ENCODE peak calls at places on chromosomes 1 and 21, in ten cellular contexts. One of them, this sample, is unnamed.

GRCh38 chr1:39572379-39573096 is 4.1 kb downstream of the PABPC4 start:
- DNase-seq in retina: no peak
- DNase-seq in NCI-H1436 treated with DMSO at 0.1 percent for 48 hours: no peak
- DNase-seq in stimulated activated CD8-positive, alpha-beta memory T cell treated with anti-CD3 and anti-CD28 coated beads, Interleukin-15, amount 100 ng/mL, for 1 hour: no peak
- DNase-seq in sigmoid colon: no peak
- DNase-seq in stimulated activated CD4-positive, alpha-beta T cell treated with anti-CD3 and anti-CD28 coated beads, Interleukin-4, amount 100 ng/mL, for 4 hours: no peak
- DNase-seq in AG04450: no peak
- DNase-seq in neuronal stem cell: no peak
- DNase-seq in neural progenitor cell: no peak
- DNase-seq in SJSA1: no peak
- DNase-seq in this sample: no peak

GRCh38 chr1:46086581-46086980 is 45.8 kb downstream of the PIK3R3 start:
- DNase-seq in AG04450: no peak
- DNase-seq in stimulated activated CD4-positive, alpha-beta T cell treated with anti-CD3 and anti-CD28 coated beads, Interleukin-4, amount 100 ng/mL, for 4 hours: no peak
- DNase-seq in stimulated activated CD8-positive, alpha-beta memory T cell treated with anti-CD3 and anti-CD28 coated beads, Interleukin-15, amount 100 ng/mL, for 1 hour: no peak
- DNase-seq in NCI-H1436 treated with DMSO at 0.1 percent for 48 hours: no peak
- DNase-seq in retina: no peak
- DNase-seq in SJSA1: no peak
- DNase-seq in sigmoid colon: no peak
- DNase-seq in neuronal stem cell: no peak
- DNase-seq in neural progenitor cell: no peak
- DNase-seq in this sample: no peak

GRCh38 chr1:225655509-225656258 is 2.8 kb upstream of the ENAH start:
- DNase-seq in neuronal stem cell: no peak
- DNase-seq in neural progenitor cell: peak
- DNase-seq in stimulated activated CD4-positive, alpha-beta T cell treated with anti-CD3 and anti-CD28 coated beads, Interleukin-4, amount 100 ng/mL, for 4 hours: no peak
- DNase-seq in retina: no peak
- DNase-seq in SJSA1: peak
- DNase-seq in sigmoid colon: peak
- DNase-seq in NCI-H1436 treated with DMSO at 0.1 percent for 48 hours: no peak
- DNase-seq in stimulated activated CD8-positive, alpha-beta memory T cell treated with anti-CD3 and anti-CD28 coated beads, Interleukin-15, amount 100 ng/mL, for 1 hour: no peak
- DNase-seq in AG04450: peak
- DNase-seq in this sample: no peak

GRCh38 chr1:243421784-243422183 is 165.9 kb downstream of the SDCCAG8 start:
- DNase-seq in sigmoid colon: no peak
- DNase-seq in stimulated activated CD8-positive, alpha-beta memory T cell treated with anti-CD3 and anti-CD28 coated beads, Interleukin-15, amount 100 ng/mL, for 1 hour: no peak
- DNase-seq in SJSA1: peak
- DNase-seq in neural progenitor cell: peak
- DNase-seq in AG04450: peak
- DNase-seq in stimulated activated CD4-positive, alpha-beta T cell treated with anti-CD3 and anti-CD28 coated beads, Interleukin-4, amount 100 ng/mL, for 4 hours: peak
- DNase-seq in neuronal stem cell: no peak
- DNase-seq in retina: peak
- DNase-seq in NCI-H1436 treated with DMSO at 0.1 percent for 48 hours: peak
- DNase-seq in this sample: no peak

GRCh38 chr1:230868736-230869385 is 540 bp upstream of the C1orf198 start:
- DNase-seq in AG04450: no peak
- DNase-seq in NCI-H1436 treated with DMSO at 0.1 percent for 48 hours: no peak
- DNase-seq in neuronal stem cell: peak
- DNase-seq in retina: peak
- DNase-seq in neural progenitor cell: peak
- DNase-seq in SJSA1: peak
- DNase-seq in stimulated activated CD4-positive, alpha-beta T cell treated with anti-CD3 and anti-CD28 coated beads, Interleukin-4, amount 100 ng/mL, for 4 hours: no peak
- DNase-seq in stimulated activated CD8-positive, alpha-beta memory T cell treated with anti-CD3 and anti-CD28 coated beads, Interleukin-15, amount 100 ng/mL, for 1 hour: no peak
- DNase-seq in sigmoid colon: no peak
- DNase-seq in this sample: no peak

GRCh38 chr21:37829447-37829846 is 86.8 kb downstream of the KCNJ6 start:
- DNase-seq in stimulated activated CD8-positive, alpha-beta memory T cell treated with anti-CD3 and anti-CD28 coated beads, Interleukin-15, amount 100 ng/mL, for 1 hour: no peak
- DNase-seq in SJSA1: peak
- DNase-seq in sigmoid colon: no peak
- DNase-seq in stimulated activated CD4-positive, alpha-beta T cell treated with anti-CD3 and anti-CD28 coated beads, Interleukin-4, amount 100 ng/mL, for 4 hours: no peak
- DNase-seq in neuronal stem cell: no peak
- DNase-seq in NCI-H1436 treated with DMSO at 0.1 percent for 48 hours: no peak
- DNase-seq in AG04450: no peak
- DNase-seq in neural progenitor cell: no peak
- DNase-seq in retina: no peak
- DNase-seq in this sample: no peak

GRCh38 chr1:31831397-31832378 is 15.9 kb upstream of the SPOCD1 start:
- DNase-seq in stimulated activated CD8-positive, alpha-beta memory T cell treated with anti-CD3 and anti-CD28 coated beads, Interleukin-15, amount 100 ng/mL, for 1 hour: no peak
- DNase-seq in SJSA1: no peak
- DNase-seq in retina: no peak
- DNase-seq in neuronal stem cell: no peak
- DNase-seq in NCI-H1436 treated with DMSO at 0.1 percent for 48 hours: no peak
- DNase-seq in stimulated activated CD4-positive, alpha-beta T cell treated with anti-CD3 and anti-CD28 coated beads, Interleukin-4, amount 100 ng/mL, for 4 hours: no peak
- DNase-seq in AG04450: peak
- DNase-seq in neural progenitor cell: no peak
- DNase-seq in sigmoid colon: no peak
- DNase-seq in this sample: no peak

GRCh38 chr1:234645964-234646363 is 36.0 kb upstream of the IRF2BP2 start:
- DNase-seq in NCI-H1436 treated with DMSO at 0.1 percent for 48 hours: no peak
- DNase-seq in SJSA1: no peak
- DNase-seq in AG04450: no peak
- DNase-seq in stimulated activated CD8-positive, alpha-beta memory T cell treated with anti-CD3 and anti-CD28 coated beads, Interleukin-15, amount 100 ng/mL, for 1 hour: no peak
- DNase-seq in retina: no peak
- DNase-seq in sigmoid colon: no peak
- DNase-seq in neural progenitor cell: no peak
- DNase-seq in stimulated activated CD4-positive, alpha-beta T cell treated with anti-CD3 and anti-CD28 coated beads, Interleukin-4, amount 100 ng/mL, for 4 hours: no peak
- DNase-seq in neuronal stem cell: no peak
- DNase-seq in this sample: no peak

GRCh38 chr1:204842892-204843291 is 27.8 kb upstream of the NFASC start:
- DNase-seq in neural progenitor cell: no peak
- DNase-seq in AG04450: no peak
- DNase-seq in sigmoid colon: no peak
- DNase-seq in stimulated activated CD4-positive, alpha-beta T cell treated with anti-CD3 and anti-CD28 coated beads, Interleukin-4, amount 100 ng/mL, for 4 hours: no peak
- DNase-seq in NCI-H1436 treated with DMSO at 0.1 percent for 48 hours: no peak
- DNase-seq in SJSA1: no peak
- DNase-seq in stimulated activated CD8-positive, alpha-beta memory T cell treated with anti-CD3 and anti-CD28 coated beads, Interleukin-15, amount 100 ng/mL, for 1 hour: no peak
- DNase-seq in retina: no peak
- DNase-seq in neuronal stem cell: no peak
- DNase-seq in this sample: no peak

GRCh38 chr1:25109527-25109926 is 122.8 kb downstream of the SYF2 start:
- DNase-seq in retina: no peak
- DNase-seq in stimulated activated CD8-positive, alpha-beta memory T cell treated with anti-CD3 and anti-CD28 coated beads, Interleukin-15, amount 100 ng/mL, for 1 hour: no peak
- DNase-seq in AG04450: no peak
- DNase-seq in SJSA1: no peak
- DNase-seq in sigmoid colon: no peak
- DNase-seq in NCI-H1436 treated with DMSO at 0.1 percent for 48 hours: no peak
- DNase-seq in stimulated activated CD4-positive, alpha-beta T cell treated with anti-CD3 and anti-CD28 coated beads, Interleukin-4, amount 100 ng/mL, for 4 hours: no peak
- DNase-seq in neuronal stem cell: no peak
- DNase-seq in neural progenitor cell: no peak
- DNase-seq in this sample: no peak

GRCh38 chr21:45202344-45202743 is 85.4 kb downstream of the POFUT2 start:
- DNase-seq in neuronal stem cell: no peak
- DNase-seq in sigmoid colon: no peak
- DNase-seq in NCI-H1436 treated with DMSO at 0.1 percent for 48 hours: no peak
- DNase-seq in AG04450: no peak
- DNase-seq in stimulated activated CD8-positive, alpha-beta memory T cell treated with anti-CD3 and anti-CD28 coated beads, Interleukin-15, amount 100 ng/mL, for 1 hour: no peak
- DNase-seq in retina: no peak
- DNase-seq in SJSA1: no peak
- DNase-seq in stimulated activated CD4-positive, alpha-beta T cell treated with anti-CD3 and anti-CD28 coated beads, Interleukin-4, amount 100 ng/mL, for 4 hours: no peak
- DNase-seq in neural progenitor cell: no peak
- DNase-seq in this sample: no peak

GRCh38 chr1:23838401-23838866 is 13.2 kb upstream of the HMGCL start:
- DNase-seq in stimulated activated CD4-positive, alpha-beta T cell treated with anti-CD3 and anti-CD28 coated beads, Interleukin-4, amount 100 ng/mL, for 4 hours: peak
- DNase-seq in AG04450: no peak
- DNase-seq in retina: peak
- DNase-seq in NCI-H1436 treated with DMSO at 0.1 percent for 48 hours: no peak
- DNase-seq in SJSA1: peak
- DNase-seq in neural progenitor cell: peak
- DNase-seq in sigmoid colon: peak
- DNase-seq in neuronal stem cell: peak
- DNase-seq in stimulated activated CD8-positive, alpha-beta memory T cell treated with anti-CD3 and anti-CD28 coated beads, Interleukin-15, amount 100 ng/mL, for 1 hour: peak
- DNase-seq in this sample: peak

GRCh38 chr21:36825683-36826082 is 126.8 kb downstream of the SIM2 start:
- DNase-seq in neural progenitor cell: no peak
- DNase-seq in stimulated activated CD8-positive, alpha-beta memory T cell treated with anti-CD3 and anti-CD28 coated beads, Interleukin-15, amount 100 ng/mL, for 1 hour: no peak
- DNase-seq in stimulated activated CD4-positive, alpha-beta T cell treated with anti-CD3 and anti-CD28 coated beads, Interleukin-4, amount 100 ng/mL, for 4 hours: no peak
- DNase-seq in retina: no peak
- DNase-seq in neuronal stem cell: no peak
- DNase-seq in sigmoid colon: no peak
- DNase-seq in AG04450: no peak
- DNase-seq in NCI-H1436 treated with DMSO at 0.1 percent for 48 hours: no peak
- DNase-seq in SJSA1: no peak
- DNase-seq in this sample: no peak

GRCh38 chr21:45431781-45432572 is 27.0 kb downstream of the COL18A1 start:
- DNase-seq in stimulated activated CD4-positive, alpha-beta T cell treated with anti-CD3 and anti-CD28 coated beads, Interleukin-4, amount 100 ng/mL, for 4 hours: no peak
- DNase-seq in AG04450: no peak
- DNase-seq in neural progenitor cell: no peak
- DNase-seq in stimulated activated CD8-positive, alpha-beta memory T cell treated with anti-CD3 and anti-CD28 coated beads, Interleukin-15, amount 100 ng/mL, for 1 hour: no peak
- DNase-seq in SJSA1: no peak
- DNase-seq in sigmoid colon: no peak
- DNase-seq in retina: no peak
- DNase-seq in neuronal stem cell: no peak
- DNase-seq in NCI-H1436 treated with DMSO at 0.1 percent for 48 hours: no peak
- DNase-seq in this sample: no peak

GRCh38 chr1:55007626-55008025 is 8.9 kb downstream of the BSND start:
- DNase-seq in sigmoid colon: no peak
- DNase-seq in NCI-H1436 treated with DMSO at 0.1 percent for 48 hours: no peak
- DNase-seq in AG04450: peak
- DNase-seq in stimulated activated CD4-positive, alpha-beta T cell treated with anti-CD3 and anti-CD28 coated beads, Interleukin-4, amount 100 ng/mL, for 4 hours: no peak
- DNase-seq in SJSA1: peak
- DNase-seq in neural progenitor cell: no peak
- DNase-seq in retina: no peak
- DNase-seq in stimulated activated CD8-positive, alpha-beta memory T cell treated with anti-CD3 and anti-CD28 coated beads, Interleukin-15, amount 100 ng/mL, for 1 hour: no peak
- DNase-seq in neuronal stem cell: no peak
- DNase-seq in this sample: no peak

GRCh38 chr1:6260433-6260934 is 414 bp downstream of the GPR153 start:
- DNase-seq in AG04450: no peak
- DNase-seq in neuronal stem cell: no peak
- DNase-seq in neural progenitor cell: peak
- DNase-seq in SJSA1: no peak
- DNase-seq in NCI-H1436 treated with DMSO at 0.1 percent for 48 hours: no peak
- DNase-seq in stimulated activated CD8-positive, alpha-beta memory T cell treated with anti-CD3 and anti-CD28 coated beads, Interleukin-15, amount 100 ng/mL, for 1 hour: no peak
- DNase-seq in retina: no peak
- DNase-seq in stimulated activated CD4-positive, alpha-beta T cell treated with anti-CD3 and anti-CD28 coated beads, Interleukin-4, amount 100 ng/mL, for 4 hours: no peak
- DNase-seq in sigmoid colon: peak
- DNase-seq in this sample: no peak

GRCh38 chr21:29496337-29496736 is 197.6 kb downstream of the BACH1 start:
- DNase-seq in neuronal stem cell: no peak
- DNase-seq in sigmoid colon: no peak
- DNase-seq in stimulated activated CD4-positive, alpha-beta T cell treated with anti-CD3 and anti-CD28 coated beads, Interleukin-4, amount 100 ng/mL, for 4 hours: no peak
- DNase-seq in stimulated activated CD8-positive, alpha-beta memory T cell treated with anti-CD3 and anti-CD28 coated beads, Interleukin-15, amount 100 ng/mL, for 1 hour: no peak
- DNase-seq in AG04450: no peak
- DNase-seq in SJSA1: no peak
- DNase-seq in neural progenitor cell: no peak
- DNase-seq in NCI-H1436 treated with DMSO at 0.1 percent for 48 hours: no peak
- DNase-seq in retina: no peak
- DNase-seq in this sample: no peak

GRCh38 chr1:9529190-9529589 is 10.1 kb upstream of the SLC25A33 start:
- DNase-seq in stimulated activated CD8-positive, alpha-beta memory T cell treated with anti-CD3 and anti-CD28 coated beads, Interleukin-15, amount 100 ng/mL, for 1 hour: no peak
- DNase-seq in AG04450: no peak
- DNase-seq in neural progenitor cell: no peak
- DNase-seq in sigmoid colon: no peak
- DNase-seq in stimulated activated CD4-positive, alpha-beta T cell treated with anti-CD3 and anti-CD28 coated beads, Interleukin-4, amount 100 ng/mL, for 4 hours: no peak
- DNase-seq in NCI-H1436 treated with DMSO at 0.1 percent for 48 hours: peak
- DNase-seq in SJSA1: no peak
- DNase-seq in neuronal stem cell: no peak
- DNase-seq in retina: no peak
- DNase-seq in this sample: no peak

GRCh38 chr1:9728451-9729295 is 77.1 kb downstream of the PIK3CD start:
- DNase-seq in neural progenitor cell: no peak
- DNase-seq in SJSA1: no peak
- DNase-seq in retina: no peak
- DNase-seq in NCI-H1436 treated with DMSO at 0.1 percent for 48 hours: no peak
- DNase-seq in neuronal stem cell: no peak
- DNase-seq in stimulated activated CD4-positive, alpha-beta T cell treated with anti-CD3 and anti-CD28 coated beads, Interleukin-4, amount 100 ng/mL, for 4 hours: peak
- DNase-seq in sigmoid colon: no peak
- DNase-seq in stimulated activated CD8-positive, alpha-beta memory T cell treated with anti-CD3 and anti-CD28 coated beads, Interleukin-15, amount 100 ng/mL, for 1 hour: no peak
- DNase-seq in AG04450: no peak
- DNase-seq in this sample: peak

GRCh38 chr1:184636156-184636448 is 118.6 kb downstream of the EDEM3 start:
- DNase-seq in AG04450: no peak
- DNase-seq in neuronal stem cell: no peak
- DNase-seq in stimulated activated CD8-positive, alpha-beta memory T cell treated with anti-CD3 and anti-CD28 coated beads, Interleukin-15, amount 100 ng/mL, for 1 hour: no peak
- DNase-seq in stimulated activated CD4-positive, alpha-beta T cell treated with anti-CD3 and anti-CD28 coated beads, Interleukin-4, amount 100 ng/mL, for 4 hours: no peak
- DNase-seq in SJSA1: no peak
- DNase-seq in retina: no peak
- DNase-seq in sigmoid colon: no peak
- DNase-seq in neural progenitor cell: no peak
- DNase-seq in NCI-H1436 treated with DMSO at 0.1 percent for 48 hours: no peak
- DNase-seq in this sample: no peak

GRCh38 chr1:92037400-92037799 is 7.6 kb downstream of the EPHX4 start:
- DNase-seq in stimulated activated CD8-positive, alpha-beta memory T cell treated with anti-CD3 and anti-CD28 coated beads, Interleukin-15, amount 100 ng/mL, for 1 hour: no peak
- DNase-seq in SJSA1: no peak
- DNase-seq in neural progenitor cell: no peak
- DNase-seq in retina: peak
- DNase-seq in stimulated activated CD4-positive, alpha-beta T cell treated with anti-CD3 and anti-CD28 coated beads, Interleukin-4, amount 100 ng/mL, for 4 hours: no peak
- DNase-seq in neuronal stem cell: no peak
- DNase-seq in AG04450: peak
- DNase-seq in NCI-H1436 treated with DMSO at 0.1 percent for 48 hours: no peak
- DNase-seq in sigmoid colon: no peak
- DNase-seq in this sample: no peak

GRCh38 chr1:157168015-157168414 is 29.8 kb upstream of the ETV3 start:
- DNase-seq in stimulated activated CD8-positive, alpha-beta memory T cell treated with anti-CD3 and anti-CD28 coated beads, Interleukin-15, amount 100 ng/mL, for 1 hour: no peak
- DNase-seq in AG04450: no peak
- DNase-seq in NCI-H1436 treated with DMSO at 0.1 percent for 48 hours: no peak
- DNase-seq in SJSA1: no peak
- DNase-seq in stimulated activated CD4-positive, alpha-beta T cell treated with anti-CD3 and anti-CD28 coated beads, Interleukin-4, amount 100 ng/mL, for 4 hours: no peak
- DNase-seq in neuronal stem cell: no peak
- DNase-seq in retina: no peak
- DNase-seq in sigmoid colon: no peak
- DNase-seq in neural progenitor cell: no peak
- DNase-seq in this sample: no peak

GRCh38 chr1:29279896-29280779 is 43.8 kb downstream of the PTPRU start:
- DNase-seq in AG04450: no peak
- DNase-seq in retina: no peak
- DNase-seq in neural progenitor cell: no peak
- DNase-seq in SJSA1: no peak
- DNase-seq in NCI-H1436 treated with DMSO at 0.1 percent for 48 hours: no peak
- DNase-seq in stimulated activated CD4-positive, alpha-beta T cell treated with anti-CD3 and anti-CD28 coated beads, Interleukin-4, amount 100 ng/mL, for 4 hours: no peak
- DNase-seq in neuronal stem cell: no peak
- DNase-seq in sigmoid colon: no peak
- DNase-seq in stimulated activated CD8-positive, alpha-beta memory T cell treated with anti-CD3 and anti-CD28 coated beads, Interleukin-15, amount 100 ng/mL, for 1 hour: no peak
- DNase-seq in this sample: no peak

GRCh38 chr1:71269823-71270222 is 189.0 kb upstream of the ZRANB2 start:
- DNase-seq in sigmoid colon: no peak
- DNase-seq in SJSA1: no peak
- DNase-seq in stimulated activated CD8-positive, alpha-beta memory T cell treated with anti-CD3 and anti-CD28 coated beads, Interleukin-15, amount 100 ng/mL, for 1 hour: no peak
- DNase-seq in neural progenitor cell: no peak
- DNase-seq in neuronal stem cell: no peak
- DNase-seq in retina: no peak
- DNase-seq in stimulated activated CD4-positive, alpha-beta T cell treated with anti-CD3 and anti-CD28 coated beads, Interleukin-4, amount 100 ng/mL, for 4 hours: no peak
- DNase-seq in AG04450: no peak
- DNase-seq in NCI-H1436 treated with DMSO at 0.1 percent for 48 hours: no peak
- DNase-seq in this sample: no peak

GRCh38 chr1:81314497-81314896 is 486.2 kb upstream of the ADGRL2 start:
- DNase-seq in sigmoid colon: no peak
- DNase-seq in AG04450: no peak
- DNase-seq in stimulated activated CD4-positive, alpha-beta T cell treated with anti-CD3 and anti-CD28 coated beads, Interleukin-4, amount 100 ng/mL, for 4 hours: no peak
- DNase-seq in NCI-H1436 treated with DMSO at 0.1 percent for 48 hours: no peak
- DNase-seq in retina: no peak
- DNase-seq in stimulated activated CD8-positive, alpha-beta memory T cell treated with anti-CD3 and anti-CD28 coated beads, Interleukin-15, amount 100 ng/mL, for 1 hour: no peak
- DNase-seq in neural progenitor cell: no peak
- DNase-seq in neuronal stem cell: no peak
- DNase-seq in SJSA1: no peak
- DNase-seq in this sample: no peak

This sample was measured in effector CD4-positive, alpha-beta T cell.